ENCODE peak calls at places on chromosomes 1 and 21, in ten cellular contexts. X is hypothalamus, R is RWPE1, W is ACHN, H is NCI-H1105 treated with DMSO at 0.1 percent for 48 hours, O is nephron progenitor cell, K is neural crest cell, U is NAMALWA, Y is activated T-cell treated with anti-CD3 and anti-CD28 coated beads for 24 hours, E is GM06990. M is an unnamed sample.

GRCh38 chr1:230334447-230334837 is 91.7 kb downstream of the PGBD5 start:
- DNase-seq in E (no peak), W (no peak), K (no peak), O (no peak), R (no peak), X (no peak), Y (no peak), U (no peak), H (no peak), M (no peak)

GRCh38 chr1:46410156-46411009 is 16.3 kb downstream of the FAAH start:
- DNase-seq in X (no peak), E (no peak), U (no peak), H (no peak), O (no peak), Y (no peak), W (no peak), K (no peak), R (no peak), M (no peak)

GRCh38 chr1:203378529-203379271 is 27.8 kb upstream of the FMOD start:
- DNase-seq in X (no peak), H (no peak), E (no peak), O (no peak), R (no peak), U (no peak), Y (no peak), K (no peak), W (no peak), M (no peak)

GRCh38 chr1:234478152-234478480 is 863 bp downstream of the TARBP1 start:
- DNase-seq in H (peak; percentile 33), E (peak; percentile 83), R (peak; percentile 65), W (peak; percentile 62), O (no peak), K (no peak), Y (peak; percentile 61), X (no peak), U (peak; percentile 62), M (no peak)

GRCh38 chr1:205543351-205544305 is 39.2 kb downstream of the CDK18 start:
- DNase-seq in W (peak; percentile 90), X (peak; percentile 59), U (no peak), R (peak; percentile 83), Y (no peak), E (no peak), H (peak; percentile 64), O (peak; percentile 66), K (peak; percentile 65), M (peak; percentile 76)

GRCh38 chr1:16367258-16367967 is 371 bp downstream of the SZRD1 start:
- DNase-seq in R (peak; percentile 77), O (peak; percentile 78), U (peak; percentile 89), X (no peak), K (peak; percentile 60), Y (peak; percentile 80), W (peak; percentile 80), E (peak; percentile 92), H (peak; percentile 77), M (peak; percentile 71)

GRCh38 chr1:231964241-231964640 is 337.7 kb downstream of the DISC1 start:
- DNase-seq in E (no peak), R (no peak), K (no peak), Y (no peak), U (no peak), O (no peak), H (no peak), W (no peak), X (no peak), M (no peak)

GRCh38 chr1:102190429-102190828 is 193.7 kb upstream of the OLFM3 start:
- DNase-seq in O (no peak), H (no peak), W (no peak), K (no peak), E (no peak), U (no peak), X (no peak), Y (no peak), R (no peak), M (no peak)

GRCh38 chr1:18643154-18644012 is 12.7 kb downstream of the PAX7 start:
- DNase-seq in K (no peak), U (no peak), W (no peak), X (no peak), O (no peak), R (no peak), Y (no peak), E (no peak), H (peak; percentile 27), M (no peak)

GRCh38 chr1:155643230-155643629 is 33.2 kb downstream of the MSTO1 start:
- DNase-seq in Y (no peak), X (no peak), R (no peak), W (no peak), E (no peak), H (no peak), U (no peak), O (no peak), K (no peak), M (no peak)

GRCh38 chr1:63717511-63718120 is 56.2 kb upstream of the ROR1 start:
- DNase-seq in Y (no peak), E (no peak), K (no peak), X (no peak), H (no peak), U (no peak), R (no peak), W (no peak), O (no peak), M (no peak)

GRCh38 chr1:3535732-3536131 is 75.6 kb downstream of the MEGF6 start:
- DNase-seq in O (no peak), H (no peak), X (no peak), E (no peak), W (no peak), U (no peak), Y (no peak), R (no peak), K (no peak), M (no peak)

GRCh38 chr1:116279715-116280114 is 93.3 kb upstream of the ATP1A1 start:
- DNase-seq in U (no peak), K (no peak), H (no peak), O (no peak), X (no peak), E (no peak), Y (no peak), R (no peak), W (no peak), M (no peak)

GRCh38 chr1:51962486-51963356 is 27.8 kb downstream of the RAB3B start:
- DNase-seq in X (no peak), K (no peak), W (no peak), H (no peak), R (no peak), E (no peak), Y (no peak), U (no peak), O (no peak), M (no peak)

GRCh38 chr1:110548381-110548780 is 29.4 kb upstream of the KCNA10 start:
- DNase-seq in W (peak; percentile 39), Y (no peak), E (no peak), H (peak; percentile 26), X (no peak), U (peak; percentile 29), O (peak; percentile 39), R (peak; percentile 21), K (no peak), M (no peak)

GRCh38 chr1:115828101-115829022 is 12.6 kb downstream of the NHLH2 start:
- DNase-seq in U (no peak), O (peak; percentile 73), H (peak; percentile 51), X (no peak), Y (no peak), E (no peak), R (no peak), K (peak; percentile 41), W (no peak), M (no peak)

GRCh38 chr21:45873418-45873817 is 108.2 kb upstream of the COL6A1 start:
- DNase-seq in X (no peak), O (no peak), R (no peak), K (no peak), U (no peak), Y (no peak), E (no peak), H (no peak), W (no peak), M (no peak)

GRCh38 chr1:87684786-87685185 is 356.1 kb downstream of the LMO4 start:
- DNase-seq in X (no peak), E (no peak), O (no peak), R (no peak), H (peak; percentile 82), W (no peak), K (no peak), Y (no peak), U (no peak), M (no peak)

GRCh38 chr1:22556391-22557104 is 6.7 kb upstream of the EPHA8 start:
- DNase-seq in H (no peak), U (no peak), W (no peak), O (peak; percentile 50), Y (no peak), R (no peak), E (no peak), X (no peak), K (no peak), M (peak; percentile 29)

GRCh38 chr1:16091296-16091695 is 17.8 kb upstream of the FAM131C start:
- DNase-seq in Y (no peak), O (no peak), R (peak; percentile 84), X (no peak), U (no peak), H (no peak), E (no peak), W (no peak), K (no peak), M (no peak)

GRCh38 chr1:78619446-78619802 is 824 bp upstream of the IFI44L start:
- DNase-seq in H (no peak), O (no peak), E (no peak), X (no peak), K (no peak), R (peak; percentile 1), Y (no peak), U (peak; percentile 43), W (peak; percentile 32), M (no peak)

GRCh38 chr1:184890539-184890973 is 83.8 kb downstream of the NIBAN1 start:
- DNase-seq in H (no peak), W (peak; percentile 21), O (no peak), U (no peak), R (no peak), X (no peak), Y (no peak), K (no peak), E (no peak), M (no peak)

GRCh38 chr1:30746212-30747027 is 11.2 kb downstream of the LAPTM5 start:
- DNase-seq in E (no peak), W (no peak), H (no peak), Y (no peak), R (no peak), K (no peak), U (peak; percentile 21), X (no peak), O (no peak), M (no peak)

GRCh38 chr1:224507771-224508523 is 73.3 kb upstream of the WDR26 start:
- DNase-seq in H (no peak), X (no peak), Y (no peak), U (no peak), K (no peak), W (no peak), R (no peak), O (no peak), E (no peak), M (no peak)

GRCh38 chr1:2255420-2256369 is 27.6 kb downstream of the SKI start:
- DNase-seq in K (no peak), O (no peak), U (peak; percentile 98), H (no peak), R (peak; percentile 30), X (no peak), W (peak; percentile 50), E (peak; percentile 62), Y (peak; percentile 62), M (no peak)

GRCh38 chr1:64019818-64020217 is 183.6 kb upstream of the UBE2U start:
- DNase-seq in W (peak; percentile 80), R (no peak), U (peak; percentile 42), H (no peak), E (no peak), K (no peak), Y (no peak), O (no peak), X (peak; percentile 6), M (no peak)

GRCh38 chr1:12745126-12745991 is 641 bp upstream of the CFAP107 start:
- DNase-seq in K (no peak), U (no peak), Y (no peak), R (no peak), H (peak; percentile 5), X (no peak), E (no peak), W (no peak), O (no peak), M (no peak)

GRCh38 chr1:53376041-53376461 is 48.2 kb upstream of the LRP8 start:
- DNase-seq in W (no peak), Y (no peak), U (no peak), E (no peak), H (no peak), K (no peak), O (peak; percentile 32), R (no peak), X (no peak), M (no peak)

M was measured in neuronal stem cell.